ENCODE peak calls at places on chromosome 1, in nine cellular contexts. One of them, this sample, is unnamed.
A peak's percentile ranks its signal among the peaks of the same experiment; 100 is the strongest.

GRCh38 chr1:228275435-228276342 is 67.8 kb downstream of the OBSCN start:
- DNase-seq in astrocyte: peak; percentile 74
- DNase-seq in CD4-positive, alpha-beta T cell: peak; percentile 94
- DNase-seq in cardiac muscle cell: peak; percentile 90
- DNase-seq in spleen: peak; percentile 97
- DNase-seq in astrocyte of the spinal cord: peak; percentile 64
- DNase-seq in esophagus muscularis mucosa: peak; percentile 97
- DNase-seq in HFFc6: peak; percentile 50
- DNase-seq in tibial artery: peak; percentile 92
- DNase-seq in this sample: peak; percentile 55

GRCh38 chr1:154193821-154194220 is 1.9 kb upstream of the TPM3 start:
- DNase-seq in tibial artery: no peak
- DNase-seq in cardiac muscle cell: peak; percentile 26
- DNase-seq in spleen: no peak
- DNase-seq in HFFc6: no peak
- DNase-seq in CD4-positive, alpha-beta T cell: no peak
- DNase-seq in esophagus muscularis mucosa: no peak
- DNase-seq in astrocyte of the spinal cord: no peak
- DNase-seq in astrocyte: no peak
- DNase-seq in this sample: no peak

GRCh38 chr1:22903113-22903512 is 69.6 kb downstream of the LACTBL1 start:
- DNase-seq in cardiac muscle cell: no peak
- DNase-seq in tibial artery: no peak
- DNase-seq in astrocyte: peak; percentile 41
- DNase-seq in astrocyte of the spinal cord: peak; percentile 47
- DNase-seq in CD4-positive, alpha-beta T cell: no peak
- DNase-seq in esophagus muscularis mucosa: no peak
- DNase-seq in HFFc6: peak; percentile 71
- DNase-seq in spleen: no peak
- DNase-seq in this sample: no peak

GRCh38 chr1:29708818-29709710 is 472.7 kb downstream of the PTPRU start:
- DNase-seq in astrocyte: peak; percentile 87
- DNase-seq in tibial artery: no peak
- DNase-seq in spleen: no peak
- DNase-seq in astrocyte of the spinal cord: peak; percentile 94
- DNase-seq in esophagus muscularis mucosa: no peak
- DNase-seq in CD4-positive, alpha-beta T cell: no peak
- DNase-seq in cardiac muscle cell: peak; percentile 66
- DNase-seq in HFFc6: peak; percentile 76
- DNase-seq in this sample: no peak

GRCh38 chr1:229288516-229288915 is 17.6 kb downstream of the RAB4A start:
- DNase-seq in esophagus muscularis mucosa: no peak
- DNase-seq in tibial artery: no peak
- DNase-seq in HFFc6: no peak
- DNase-seq in cardiac muscle cell: no peak
- DNase-seq in spleen: no peak
- DNase-seq in astrocyte of the spinal cord: no peak
- DNase-seq in astrocyte: no peak
- DNase-seq in CD4-positive, alpha-beta T cell: no peak
- DNase-seq in this sample: no peak

GRCh38 chr1:180248731-180249681 is 18.9 kb downstream of the LHX4 start:
- DNase-seq in HFFc6: no peak
- DNase-seq in astrocyte: no peak
- DNase-seq in astrocyte of the spinal cord: no peak
- DNase-seq in esophagus muscularis mucosa: no peak
- DNase-seq in spleen: peak; percentile 64
- DNase-seq in cardiac muscle cell: peak; percentile 32
- DNase-seq in tibial artery: no peak
- DNase-seq in CD4-positive, alpha-beta T cell: no peak
- DNase-seq in this sample: no peak

GRCh38 chr1:18820791-18821641 is 38.4 kb downstream of the TAS1R2 start:
- DNase-seq in astrocyte of the spinal cord: peak; percentile 54
- DNase-seq in spleen: peak; percentile 81
- DNase-seq in tibial artery: peak; percentile 58
- DNase-seq in cardiac muscle cell: peak; percentile 81
- DNase-seq in CD4-positive, alpha-beta T cell: peak; percentile 46
- DNase-seq in astrocyte: peak; percentile 26
- DNase-seq in HFFc6: peak; percentile 48
- DNase-seq in esophagus muscularis mucosa: peak; percentile 94
- DNase-seq in this sample: peak; percentile 85

GRCh38 chr1:90579212-90579802 is 137.8 kb downstream of the BARHL2 start:
- DNase-seq in astrocyte of the spinal cord: peak; percentile 46
- DNase-seq in HFFc6: peak; percentile 32
- DNase-seq in cardiac muscle cell: peak; percentile 58
- DNase-seq in astrocyte: peak; percentile 18
- DNase-seq in CD4-positive, alpha-beta T cell: no peak
- DNase-seq in tibial artery: no peak
- DNase-seq in esophagus muscularis mucosa: no peak
- DNase-seq in spleen: no peak
- DNase-seq in this sample: no peak

GRCh38 chr1:24929876-24930702 is at the start of gene RUNX3:
- DNase-seq in cardiac muscle cell: no peak
- DNase-seq in tibial artery: peak; percentile 45
- DNase-seq in CD4-positive, alpha-beta T cell: peak; percentile 90
- DNase-seq in esophagus muscularis mucosa: no peak
- DNase-seq in astrocyte of the spinal cord: no peak
- DNase-seq in spleen: peak; percentile 98
- DNase-seq in astrocyte: no peak
- DNase-seq in HFFc6: no peak
- DNase-seq in this sample: no peak

GRCh38 chr1:111570781-111571181 is 48.8 kb upstream of the RAP1A start:
- DNase-seq in CD4-positive, alpha-beta T cell: peak; percentile 21
- DNase-seq in cardiac muscle cell: peak; percentile 18
- DNase-seq in tibial artery: no peak
- DNase-seq in spleen: no peak
- DNase-seq in esophagus muscularis mucosa: peak; percentile 70
- DNase-seq in HFFc6: peak; percentile 15
- DNase-seq in astrocyte of the spinal cord: no peak
- DNase-seq in astrocyte: no peak
- DNase-seq in this sample: no peak

GRCh38 chr1:92380867-92381266 is 82.0 kb downstream of the RPAP2 start:
- DNase-seq in esophagus muscularis mucosa: no peak
- DNase-seq in CD4-positive, alpha-beta T cell: no peak
- DNase-seq in HFFc6: no peak
- DNase-seq in tibial artery: no peak
- DNase-seq in cardiac muscle cell: peak; percentile 25
- DNase-seq in spleen: no peak
- DNase-seq in astrocyte of the spinal cord: no peak
- DNase-seq in astrocyte: no peak
- DNase-seq in this sample: no peak

GRCh38 chr1:69569281-69569970 is 1.7 kb downstream of the LRRC7 start:
- DNase-seq in esophagus muscularis mucosa: no peak
- DNase-seq in HFFc6: no peak
- DNase-seq in CD4-positive, alpha-beta T cell: no peak
- DNase-seq in spleen: no peak
- DNase-seq in astrocyte: no peak
- DNase-seq in cardiac muscle cell: peak; percentile 3
- DNase-seq in astrocyte of the spinal cord: no peak
- DNase-seq in tibial artery: no peak
- DNase-seq in this sample: no peak

GRCh38 chr1:237201155-237201554 is 159.2 kb downstream of the RYR2 start:
- DNase-seq in cardiac muscle cell: no peak
- DNase-seq in tibial artery: no peak
- DNase-seq in esophagus muscularis mucosa: no peak
- DNase-seq in astrocyte of the spinal cord: no peak
- DNase-seq in spleen: no peak
- DNase-seq in astrocyte: no peak
- DNase-seq in CD4-positive, alpha-beta T cell: no peak
- DNase-seq in HFFc6: no peak
- DNase-seq in this sample: no peak

GRCh38 chr1:84691139-84691783 is 1.0 kb upstream of the SSX2IP start:
- DNase-seq in HFFc6: no peak
- DNase-seq in esophagus muscularis mucosa: no peak
- DNase-seq in astrocyte: peak; percentile 10
- DNase-seq in spleen: no peak
- DNase-seq in cardiac muscle cell: no peak
- DNase-seq in astrocyte of the spinal cord: no peak
- DNase-seq in CD4-positive, alpha-beta T cell: no peak
- DNase-seq in tibial artery: no peak
- DNase-seq in this sample: no peak

DNA sequence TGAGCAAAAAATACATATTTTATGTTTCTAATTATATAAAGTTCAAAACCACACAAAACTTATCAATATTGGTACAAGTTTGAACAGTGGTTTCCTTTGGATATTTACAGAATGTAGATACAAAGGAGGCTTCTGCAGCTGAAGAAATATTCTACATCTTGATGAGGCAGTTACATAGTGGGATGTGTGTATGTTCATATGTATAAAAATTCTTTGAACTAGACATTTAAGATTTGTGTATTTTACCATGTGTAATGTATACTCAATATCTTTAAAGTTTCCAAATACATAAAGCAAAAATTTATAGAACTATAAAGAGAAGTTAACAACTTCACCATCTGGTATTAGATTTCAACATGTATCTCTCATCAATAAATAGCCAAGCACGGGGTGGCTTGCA is 80.7 kb upstream of the TNFSF4 start:
- DNase-seq in CD4-positive, alpha-beta T cell: no peak
- DNase-seq in esophagus muscularis mucosa: no peak
- DNase-seq in tibial artery: no peak
- DNase-seq in cardiac muscle cell: no peak
- DNase-seq in astrocyte: no peak
- DNase-seq in astrocyte of the spinal cord: no peak
- DNase-seq in HFFc6: no peak
- DNase-seq in spleen: no peak
- DNase-seq in this sample: no peak
- TF ChIP-seq CTCF in CD4-positive, alpha-beta T cell: no peak
- TF ChIP-seq CTCF in esophagus muscularis mucosa: no peak
- TF ChIP-seq CTCF in tibial artery: no peak
- TF ChIP-seq CTCF in cardiac muscle cell: no peak
- TF ChIP-seq CTCF in astrocyte: no peak
- TF ChIP-seq CTCF in astrocyte of the spinal cord: no peak
- TF ChIP-seq CTCF in HFFc6: no peak
- TF ChIP-seq CTCF in spleen: no peak
- TF ChIP-seq CTCF in this sample: no peak

GRCh38 chr1:155910621-155911121 is 478 bp downstream of the RIT1 start:
- DNase-seq in cardiac muscle cell: peak; percentile 37
- DNase-seq in spleen: no peak
- DNase-seq in esophagus muscularis mucosa: no peak
- DNase-seq in CD4-positive, alpha-beta T cell: no peak
- DNase-seq in astrocyte of the spinal cord: peak; percentile 59
- DNase-seq in HFFc6: peak; percentile 35
- DNase-seq in tibial artery: peak; percentile 33
- DNase-seq in astrocyte: peak; percentile 37
- DNase-seq in this sample: no peak
- TF ChIP-seq CTCF in cardiac muscle cell: peak; percentile 14
- TF ChIP-seq CTCF in spleen: no peak
- TF ChIP-seq CTCF in esophagus muscularis mucosa: no peak
- TF ChIP-seq CTCF in CD4-positive, alpha-beta T cell: no peak
- TF ChIP-seq CTCF in astrocyte of the spinal cord: peak; percentile 15
- TF ChIP-seq CTCF in HFFc6: no peak
- TF ChIP-seq CTCF in tibial artery: no peak
- TF ChIP-seq CTCF in astrocyte: no peak
- TF ChIP-seq CTCF in this sample: no peak

GRCh38 chr1:197967066-197967465 is 49.9 kb downstream of the LHX9 start:
- DNase-seq in CD4-positive, alpha-beta T cell: no peak
- DNase-seq in HFFc6: no peak
- DNase-seq in esophagus muscularis mucosa: no peak
- DNase-seq in spleen: no peak
- DNase-seq in tibial artery: no peak
- DNase-seq in cardiac muscle cell: no peak
- DNase-seq in astrocyte: no peak
- DNase-seq in astrocyte of the spinal cord: no peak
- DNase-seq in this sample: no peak

GRCh38 chr1:197965132-197965707 is 48.0 kb downstream of the LHX9 start:
- DNase-seq in tibial artery: no peak
- DNase-seq in astrocyte: no peak
- DNase-seq in esophagus muscularis mucosa: no peak
- DNase-seq in cardiac muscle cell: no peak
- DNase-seq in CD4-positive, alpha-beta T cell: no peak
- DNase-seq in astrocyte of the spinal cord: no peak
- DNase-seq in spleen: no peak
- DNase-seq in HFFc6: no peak
- DNase-seq in this sample: no peak

GRCh38 chr1:197958438-197958837 is 41.3 kb downstream of the LHX9 start:
- DNase-seq in cardiac muscle cell: no peak
- DNase-seq in CD4-positive, alpha-beta T cell: no peak
- DNase-seq in astrocyte: no peak
- DNase-seq in astrocyte of the spinal cord: no peak
- DNase-seq in spleen: no peak
- DNase-seq in esophagus muscularis mucosa: no peak
- DNase-seq in tibial artery: no peak
- DNase-seq in HFFc6: no peak
- DNase-seq in this sample: no peak

GRCh38 chr1:197958861-197959260 is 41.7 kb downstream of the LHX9 start:
- DNase-seq in CD4-positive, alpha-beta T cell: no peak
- DNase-seq in cardiac muscle cell: no peak
- DNase-seq in esophagus muscularis mucosa: no peak
- DNase-seq in spleen: no peak
- DNase-seq in astrocyte: no peak
- DNase-seq in HFFc6: no peak
- DNase-seq in astrocyte of the spinal cord: no peak
- DNase-seq in tibial artery: no peak
- DNase-seq in this sample: no peak

GRCh38 chr1:197961933-197962332 is 44.8 kb downstream of the LHX9 start:
- DNase-seq in CD4-positive, alpha-beta T cell: no peak
- DNase-seq in cardiac muscle cell: no peak
- DNase-seq in HFFc6: no peak
- DNase-seq in astrocyte: no peak
- DNase-seq in tibial artery: no peak
- DNase-seq in astrocyte of the spinal cord: no peak
- DNase-seq in spleen: no peak
- DNase-seq in esophagus muscularis mucosa: no peak
- DNase-seq in this sample: no peak
- TF ChIP-seq CTCF in CD4-positive, alpha-beta T cell: no peak
- TF ChIP-seq CTCF in cardiac muscle cell: no peak
- TF ChIP-seq CTCF in HFFc6: no peak
- TF ChIP-seq CTCF in astrocyte: no peak
- TF ChIP-seq CTCF in tibial artery: no peak
- TF ChIP-seq CTCF in astrocyte of the spinal cord: no peak
- TF ChIP-seq CTCF in spleen: no peak
- TF ChIP-seq CTCF in esophagus muscularis mucosa: no peak
- TF ChIP-seq CTCF in this sample: no peak

DNA sequence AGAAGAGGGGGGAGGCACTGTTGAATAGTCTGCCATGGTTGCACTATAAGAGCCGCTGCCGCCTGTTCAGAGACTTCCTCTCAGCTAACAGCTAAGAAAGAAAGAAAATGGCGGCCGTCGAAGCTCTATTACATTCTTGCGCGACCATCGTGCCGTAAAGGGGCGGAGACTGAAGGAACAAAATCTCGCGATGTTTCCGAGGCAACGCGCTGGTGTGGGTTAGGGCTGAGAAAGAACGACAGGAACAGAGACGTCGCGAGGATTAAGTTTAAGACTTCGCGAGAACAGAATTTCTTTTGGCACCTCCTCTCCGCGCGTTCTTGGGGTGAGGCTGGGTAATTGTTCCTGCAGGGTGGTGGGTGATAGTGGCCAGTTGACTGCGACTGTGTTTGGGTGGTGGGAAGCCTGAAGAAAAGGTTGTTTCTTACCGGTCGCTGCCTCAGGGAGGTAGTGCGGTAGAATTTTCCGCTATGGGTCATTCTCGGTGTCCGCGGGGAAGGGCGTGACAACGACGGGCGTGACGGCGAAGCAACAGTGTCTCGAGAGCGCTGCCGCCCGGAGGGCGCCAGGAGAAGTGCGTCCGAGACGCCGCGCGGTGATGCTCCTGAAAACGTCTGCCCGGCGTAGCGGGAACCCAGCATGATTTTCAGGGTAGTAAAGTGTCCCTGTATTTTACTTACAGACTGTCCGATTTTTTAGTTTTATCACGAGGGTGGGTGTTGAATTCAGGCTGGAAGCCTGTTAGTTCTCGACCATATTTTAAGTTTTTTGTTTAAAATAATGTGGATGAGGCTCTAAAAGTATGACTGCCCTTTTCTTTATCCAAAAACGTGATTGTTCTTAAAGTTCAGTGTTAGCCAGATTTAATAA is at the start of gene FUBP1:
- DNase-seq in esophagus muscularis mucosa: peak; percentile 99
- DNase-seq in spleen: peak; percentile 97
- DNase-seq in astrocyte: peak; percentile 96
- DNase-seq in CD4-positive, alpha-beta T cell: peak; percentile 91
- DNase-seq in astrocyte of the spinal cord: peak; percentile 99
- DNase-seq in HFFc6: peak; percentile 99
- DNase-seq in tibial artery: peak; percentile 95
- DNase-seq in cardiac muscle cell: peak; percentile 99
- DNase-seq in this sample: peak; percentile 85
- TF ChIP-seq CTCF in esophagus muscularis mucosa: peak; percentile 65
- TF ChIP-seq CTCF in spleen: peak; percentile 76
- TF ChIP-seq CTCF in astrocyte: peak; percentile 51
- TF ChIP-seq CTCF in CD4-positive, alpha-beta T cell: peak; percentile 70
- TF ChIP-seq CTCF in astrocyte of the spinal cord: peak; percentile 76
- TF ChIP-seq CTCF in HFFc6: peak; percentile 78
- TF ChIP-seq CTCF in tibial artery: peak; percentile 80
- TF ChIP-seq CTCF in cardiac muscle cell: peak; percentile 73
- TF ChIP-seq CTCF in this sample: peak; percentile 71

This sample was measured in progenitor cell of endocrine pancreas.